ENCODE peak calls at places on chromosome 3, in nine cellular contexts. H, M, C, U, Y, S, K, J and A are unnamed samples.

GRCh38 chr3:4474683-4475490 is 7.8 kb upstream of the SUMF1 start:
- DNase-seq in H (peak), M (peak), C (peak), U (peak), Y (no peak), S (no peak), K (peak), J (peak), A (no peak)

GRCh38 chr3:87268646-87269211 is 7.7 kb downstream of the POU1F1 start:
- DNase-seq in H (no peak), M (no peak), C (no peak), U (no peak), Y (no peak), S (no peak), K (no peak), J (no peak), A (no peak)

GRCh38 chr3:54857343-54857742 is 70.5 kb downstream of the LRTM1 start:
- DNase-seq in H (no peak), M (no peak), C (no peak), U (peak), Y (no peak), S (no peak), K (no peak), J (no peak), A (no peak)

GRCh38 chr3:26915208-26915607 is 292.6 kb downstream of the LRRC3B start:
- DNase-seq in H (no peak), M (peak), C (no peak), U (no peak), Y (no peak), S (no peak), K (no peak), J (no peak), A (no peak)

GRCh38 chr3:175163686-175164085 is 304.6 kb downstream of the NAALADL2 start:
- DNase-seq in H (no peak), M (no peak), C (no peak), U (peak), Y (no peak), S (no peak), K (no peak), J (no peak), A (no peak)

GRCh38 chr3:22893631-22894377 is 309.3 kb upstream of the UBE2E2 start:
- DNase-seq in H (no peak), M (no peak), C (no peak), U (no peak), Y (no peak), S (no peak), K (no peak), J (no peak), A (no peak)

GRCh38 chr3:156818890-156819289 is 7.3 kb upstream of the LEKR1 start:
- DNase-seq in H (no peak), M (no peak), C (no peak), U (peak), Y (no peak), S (no peak), K (no peak), J (no peak), A (no peak)

GRCh38 chr3:33315826-33316225 is 38.6 kb downstream of the FBXL2 start:
- DNase-seq in H (no peak), M (no peak), C (no peak), U (peak), Y (no peak), S (no peak), K (no peak), J (no peak), A (no peak)